ENCODE peak calls at places on chromosomes 4 and X, in five cellular contexts. R is fibroblast of lung; Q is CD8-positive, alpha-beta memory T cell; T is mammary epithelial cell; M is tibial nerve. Z is an unnamed sample. For H3K9me3, the result is how much of the 10 kb centered on the place peaks cover.

GRCh38 chrX:110341189-110342035 is 17.2 kb upstream of the RTL9 start:
- DNase-seq in T (peak), Q (no peak), M (no peak), R (peak), Z (no peak)

GRCh38 chrX:80747832-80748231 is 61.8 kb downstream of the BRWD3 start:
- DNase-seq in M (no peak), R (peak), Q (no peak), T (peak), Z (no peak)

GRCh38 chr4:126051709-126052424 is 737.1 kb downstream of the FAT4 start:
- DNase-seq in M (no peak), T (peak), Q (no peak), R (peak), Z (no peak)

GRCh38 chrX:7170903-7171302 is 22.9 kb upstream of the PUDP start:
- DNase-seq in Q (peak), R (peak), M (no peak), T (no peak), Z (no peak)

GRCh38 chr4:10226756-10227155 is 110.2 kb upstream of the WDR1 start:
- DNase-seq in Q (no peak), T (no peak), M (no peak), R (no peak), Z (no peak)

GRCh38 chrX:24153175-24153795 is 3.8 kb downstream of the ZFX start:
- DNase-seq in M (no peak), R (no peak), T (peak), Q (peak), Z (no peak)

GRCh38 chr4:25969374-25969773 is 55.4 kb downstream of the SMIM20 start:
- DNase-seq in Q (no peak), R (no peak), M (no peak), T (no peak), Z (no peak)

GRCh38 chrX:2712890-2713860 is 22.1 kb downstream of the CD99 start:
- DNase-seq in M (no peak), R (no peak), Q (no peak), T (no peak), Z (no peak)

GRCh38 chrX:153885968-153886903 is at the start of gene L1CAM:
- DNase-seq in Q (no peak), T (no peak), M (no peak), R (no peak), Z (no peak)

GRCh38 chr4:149711588-149711987 is 104.1 kb downstream of the IQCM start:
- DNase-seq in R (no peak), Q (no peak), M (no peak), T (no peak), Z (no peak)

GRCh38 chr4:114752404-114752803 is 153.8 kb downstream of the UGT8 start:
- DNase-seq in M (no peak), R (no peak), Q (no peak), T (no peak), Z (no peak)

GRCh38 chr4:4667643-4668081 is 125.8 kb upstream of the STX18 start:
- DNase-seq in T (no peak), M (no peak), Q (no peak), R (no peak), Z (no peak)

GRCh38 chr4:76738081-76738931 is 159.6 kb downstream of the SOWAHB start:
- DNase-seq in R (peak), M (no peak), Q (no peak), T (no peak), Z (no peak)

GRCh38 chrX:120549483-120550452 is 11.0 kb downstream of the CUL4B start:
- DNase-seq in M (no peak), Q (no peak), R (peak), T (peak), Z (no peak)

GRCh38 chr4:173494013-173494970 is 35.7 kb downstream of the HAND2 start:
- DNase-seq in M (peak), R (peak), T (peak), Q (peak), Z (peak)

GRCh38 chrX:2484232-2484631 is 16.5 kb downstream of the DHRSX start:
- DNase-seq in R (peak), Q (no peak), M (no peak), T (no peak), Z (no peak)

GRCh38 chr4:51842167-51842553 is 793 bp upstream of the DCUN1D4 start:
- DNase-seq in T (no peak), M (peak), Q (no peak), R (peak), Z (no peak)

GRCh38 chr4:22496165-22496813 is 19.6 kb downstream of the ADGRA3 start:
- DNase-seq in M (no peak), T (no peak), Q (no peak), R (no peak), Z (no peak)

GRCh38 chrX:81377329-81377728 is 175.4 kb downstream of the SH3BGRL start:
- DNase-seq in M (peak), R (peak), T (peak), Q (no peak), Z (no peak)

GRCh38 chr4:123811763-123812390 is 415.3 kb downstream of the SPRY1 start:
- DNase-seq in R (no peak), T (no peak), Q (no peak), M (no peak), Z (no peak)

GRCh38 chrX:65894138-65894537 is 145.7 kb downstream of the VSIG4 start:
- DNase-seq in R (no peak), T (no peak), M (no peak), Q (peak), Z (no peak)

GRCh38 chrX:116240446-116240845 is 69.9 kb downstream of the AGTR2 start:
- DNase-seq in T (peak), R (peak), M (no peak), Q (no peak), Z (no peak)

GRCh38 chrX:109890910-109891502 is 111.9 kb upstream of the TMEM164 start:
- DNase-seq in R (peak), M (peak), T (peak), Q (peak), Z (peak)

GRCh38 chr4:87502580-87503238 is 26.5 kb downstream of the SPARCL1 start:
- DNase-seq in M (no peak), Q (no peak), T (peak), R (no peak), Z (no peak)

GRCh38 chr4:138053601-138054322 is 188.4 kb downstream of the SLC7A11 start:
- DNase-seq in Q (no peak), M (no peak), R (peak), T (peak), Z (no peak)

GRCh38 chrX:108362026-108362425 is 76.2 kb downstream of the COL4A6 start:
- DNase-seq in R (no peak), T (peak), M (no peak), Q (no peak), Z (no peak)

GRCh38 chrX:150032742-150033141 is 94.5 kb upstream of the EOLA2 start:
- DNase-seq in R (peak), T (peak), M (no peak), Q (no peak), Z (no peak)

GRCh38 chrX:75968293-75968692 is 183.2 kb upstream of the MAGEE2 start:
- DNase-seq in M (no peak), T (no peak), R (no peak), Q (no peak), Z (no peak)

GRCh38 chrX:21438792-21439191 is 64.6 kb downstream of the CNKSR2 start:
- DNase-seq in T (no peak), Q (no peak), M (no peak), R (no peak), Z (no peak)

GRCh38 chr4:169774466-169775445 is 17.0 kb upstream of the HPF1 start:
- DNase-seq in T (no peak), Q (peak), R (peak), M (no peak), Z (no peak)

GRCh38 chrX:72094894-72095293 is 36.8 kb downstream of the RTL5 start:
- DNase-seq in R (peak), T (no peak), Q (peak), M (no peak), Z (peak)

GRCh38 chrX:53321216-53321942 is 40.0 kb upstream of the IQSEC2 start:
- DNase-seq in Q (peak), T (no peak), M (no peak), R (no peak), Z (peak)

GRCh38 chr4:177938226-177938625 is 496.0 kb upstream of the AGA start:
- DNase-seq in T (no peak), Q (no peak), R (no peak), M (no peak), Z (no peak)

GRCh38 chr4:12411072-12411471 is 982.4 kb upstream of the HS3ST1 start:
- DNase-seq in M (no peak), Q (no peak), R (peak), T (no peak), Z (no peak)

GRCh38 chr4:576991-577498 is 950 bp upstream of the TMEM271 start:
- DNase-seq in Q (no peak), R (no peak), T (no peak), M (no peak), Z (no peak)
- H3K9me3 ChIP-seq in Q (under half), R (under half), T (under half), M (under half), Z (under half)

GRCh38 chr4:74133786-74134499 is 24.0 kb upstream of the MTHFD2L start:
- DNase-seq in M (peak), T (peak), R (peak), Q (peak), Z (peak)
- H3K27ac ChIP-seq in M (no peak), T (peak), R (no peak), Q (no peak), Z (no peak)

GRCh38 chrX:12089740-12090139 is 48.5 kb upstream of the FRMPD4 start:
- DNase-seq in Q (no peak), M (no peak), T (no peak), R (no peak), Z (no peak)
- H3K9me3 ChIP-seq in Q (under half), M (under half), T (under half), R (under half), Z (under half)

GRCh38 chr4:168605411-168605810 is 108.6 kb downstream of the PALLD start:
- DNase-seq in R (peak), M (no peak), Q (no peak), T (peak), Z (no peak)
- H3K27ac ChIP-seq in R (no peak), M (no peak), Q (no peak), T (peak), Z (no peak)

DNA sequence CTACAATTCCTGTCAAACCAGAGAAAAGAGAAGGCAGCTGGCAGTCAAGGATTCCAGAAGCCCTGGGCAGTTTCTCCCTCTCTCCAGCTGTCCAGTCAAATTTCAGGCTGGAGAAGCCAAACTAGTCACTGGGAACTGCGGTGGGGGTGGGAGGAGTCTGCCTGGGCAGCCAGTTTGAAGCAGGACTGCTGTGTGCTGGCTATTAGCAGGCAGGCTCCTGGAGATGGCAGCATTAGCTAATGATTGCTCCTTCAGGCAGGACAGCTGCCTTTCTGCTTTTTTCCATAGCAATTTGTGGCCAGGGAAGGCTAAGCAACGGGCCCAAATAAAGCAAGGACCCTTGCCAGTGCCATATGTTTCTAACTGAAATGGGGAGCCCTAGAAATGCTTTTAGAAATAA is 44.7 kb upstream of the FGF13 start:
- DNase-seq in R (peak), T (peak), Q (no peak), M (peak), Z (peak)
- H3K9me3 ChIP-seq in R (under half), T (under half), Q (under half), M (under half), Z (under half)

GRCh38 chr4:153068751-153069150 is 132.6 kb downstream of the FHDC1 start:
- DNase-seq in Q (no peak), T (no peak), M (no peak), R (no peak), Z (no peak)

GRCh38 chr4:153064571-153064970 is 128.4 kb downstream of the FHDC1 start:
- DNase-seq in T (no peak), M (no peak), R (no peak), Q (no peak), Z (no peak)

GRCh38 chr4:153063490-153063889 is 127.4 kb downstream of the FHDC1 start:
- DNase-seq in M (no peak), R (no peak), T (no peak), Q (no peak), Z (no peak)

GRCh38 chr4:153065286-153065685 is 129.2 kb downstream of the FHDC1 start:
- DNase-seq in T (no peak), Q (no peak), R (no peak), M (no peak), Z (no peak)

GRCh38 chr4:153067376-153067775 is 131.3 kb downstream of the FHDC1 start:
- DNase-seq in R (peak), T (peak), Q (no peak), M (no peak), Z (no peak)
- H3K27ac ChIP-seq in R (no peak), T (no peak), Q (no peak), M (no peak), Z (no peak)

DNA sequence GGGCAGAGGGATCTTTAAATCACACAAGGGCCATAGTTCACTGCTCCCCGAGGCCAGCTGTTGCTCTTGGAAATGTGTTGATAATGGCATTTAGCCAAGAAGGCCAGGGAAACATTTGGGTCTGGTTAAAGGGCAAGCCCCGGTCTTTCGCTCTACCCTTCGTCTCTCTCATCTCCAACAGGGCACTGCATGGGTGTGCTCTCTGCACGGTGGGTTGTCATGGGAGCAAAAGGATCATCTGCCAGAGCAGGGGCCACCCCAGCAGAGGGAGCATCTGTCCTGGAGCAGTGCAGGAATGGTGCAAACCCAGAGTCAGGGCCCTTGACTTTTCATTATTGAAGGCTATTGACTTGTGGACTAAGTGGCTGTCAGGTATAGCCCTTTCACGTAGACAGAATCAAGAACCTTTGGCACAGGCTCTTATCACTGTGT is 22.7 kb upstream of the PGRMC2 start:
- DNase-seq in Q (no peak), T (no peak), M (no peak), R (peak), Z (no peak)
- H3K9me3 ChIP-seq in Q (under half), T (under half), M (under half), R (under half), Z (under half)

DNA sequence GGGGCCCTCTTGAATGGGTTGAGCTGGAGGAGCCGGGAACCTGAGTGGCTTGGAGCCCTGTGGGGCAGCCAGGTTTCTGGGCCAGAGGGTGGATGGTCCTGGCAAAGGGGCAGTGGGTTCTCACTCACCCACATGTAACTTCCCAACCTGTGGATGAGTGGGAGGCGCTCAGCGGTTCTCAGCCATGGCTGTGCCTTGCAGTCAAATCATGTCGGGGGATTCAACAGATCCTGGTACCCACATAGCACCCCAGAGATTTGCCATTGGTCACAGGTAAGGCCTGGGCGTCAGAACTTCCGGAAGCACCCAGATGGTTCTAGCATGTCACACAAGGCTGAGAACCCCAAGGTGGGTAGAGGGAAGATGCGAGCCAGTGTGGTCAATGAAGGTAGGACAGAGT is 21.9 kb upstream of the CLCN4 start:
- DNase-seq in M (no peak), R (no peak), Q (no peak), T (no peak), Z (no peak)
- H3K27ac ChIP-seq in M (no peak), R (no peak), Q (no peak), T (no peak), Z (no peak)

GRCh38 chr4:29336851-29337250 is 1383.3 kb upstream of the PCDH7 start:
- DNase-seq in R (no peak), Q (no peak), T (no peak), M (no peak), Z (no peak)
- H3K9me3 ChIP-seq in R (under half), Q (under half), T (under half), M (under half), Z (under half)